ENCODE peak calls at places on chromosomes 2 and 18, in four cellular contexts. One of them, this sample, is unnamed.

GRCh38 chr2:101759162-101759561 is 61.7 kb downstream of the MAP4K4 start:
- DNase-seq in NCI-H2029: no peak
- DNase-seq in RWPE1: peak
- DNase-seq in GM13977: no peak
- DNase-seq in this sample: no peak

GRCh38 chr2:97935719-97936161 is 60.0 kb downstream of the TMEM131 start:
- DNase-seq in NCI-H2029: no peak
- DNase-seq in RWPE1: no peak
- DNase-seq in GM13977: no peak
- DNase-seq in this sample: no peak

GRCh38 chr2:207042155-207042554 is 102.8 kb downstream of the CPO start:
- DNase-seq in NCI-H2029: no peak
- DNase-seq in RWPE1: no peak
- DNase-seq in GM13977: no peak
- DNase-seq in this sample: no peak

GRCh38 chr2:9702604-9703084 is 71.8 kb upstream of the YWHAQ start:
- DNase-seq in NCI-H2029: no peak
- DNase-seq in RWPE1: no peak
- DNase-seq in GM13977: no peak
- DNase-seq in this sample: no peak

GRCh38 chr2:26615336-26616031 is 25.7 kb downstream of the CIB4 start:
- DNase-seq in NCI-H2029: no peak
- DNase-seq in RWPE1: no peak
- DNase-seq in GM13977: no peak
- DNase-seq in this sample: no peak

GRCh38 chr2:148994341-148994740 is 44.2 kb upstream of the LYPD6B start:
- DNase-seq in NCI-H2029: peak
- DNase-seq in RWPE1: no peak
- DNase-seq in GM13977: no peak
- DNase-seq in this sample: no peak

GRCh38 chr2:122034797-122035196 is 279.3 kb downstream of the TSN start:
- DNase-seq in NCI-H2029: no peak
- DNase-seq in RWPE1: no peak
- DNase-seq in GM13977: no peak
- DNase-seq in this sample: no peak

GRCh38 chr2:26245231-26245732 is 543 bp downstream of the HADHB start:
- DNase-seq in NCI-H2029: no peak
- DNase-seq in RWPE1: peak
- DNase-seq in GM13977: peak
- DNase-seq in this sample: no peak

GRCh38 chr2:78264130-78264529 is 742.0 kb upstream of the LRRTM4 start:
- DNase-seq in NCI-H2029: no peak
- DNase-seq in RWPE1: no peak
- DNase-seq in GM13977: no peak
- DNase-seq in this sample: no peak

GRCh38 chr18:76462326-76462694 is 32.7 kb downstream of the ZNF516 start:
- DNase-seq in NCI-H2029: no peak
- DNase-seq in RWPE1: no peak
- DNase-seq in GM13977: no peak
- DNase-seq in this sample: no peak

GRCh38 chr2:216012133-216012829 is 1.1 kb downstream of the MREG start:
- DNase-seq in NCI-H2029: no peak
- DNase-seq in RWPE1: peak
- DNase-seq in GM13977: no peak
- DNase-seq in this sample: no peak

GRCh38 chr2:193521523-193521922 is 1326.8 kb upstream of the TMEFF2 start:
- DNase-seq in NCI-H2029: no peak
- DNase-seq in RWPE1: no peak
- DNase-seq in GM13977: no peak
- DNase-seq in this sample: no peak

GRCh38 chr2:213004197-213004821 is 147.1 kb downstream of the IKZF2 start:
- DNase-seq in NCI-H2029: no peak
- DNase-seq in RWPE1: no peak
- DNase-seq in GM13977: no peak
- DNase-seq in this sample: no peak

GRCh38 chr2:203623616-203624015 is 82.8 kb upstream of the CD28 start:
- DNase-seq in NCI-H2029: peak
- DNase-seq in RWPE1: no peak
- DNase-seq in GM13977: no peak
- DNase-seq in this sample: no peak

GRCh38 chr2:227671170-227671887 is 4.7 kb downstream of the SCYGR5 start:
- DNase-seq in NCI-H2029: no peak
- DNase-seq in RWPE1: no peak
- DNase-seq in GM13977: no peak
- DNase-seq in this sample: no peak

GRCh38 chr2:151361674-151362380 is 4.4 kb downstream of the TNFAIP6 start:
- DNase-seq in NCI-H2029: no peak
- DNase-seq in RWPE1: no peak
- DNase-seq in GM13977: no peak
- DNase-seq in this sample: no peak

GRCh38 chr2:227818569-227819397 is 5.1 kb downstream of the CCL20 start:
- DNase-seq in NCI-H2029: no peak
- DNase-seq in RWPE1: peak
- DNase-seq in GM13977: no peak
- DNase-seq in this sample: no peak

GRCh38 chr2:233438573-233439147 is 84.4 kb downstream of the DGKD start:
- DNase-seq in NCI-H2029: no peak
- DNase-seq in RWPE1: no peak
- DNase-seq in GM13977: no peak
- DNase-seq in this sample: no peak

GRCh38 chr2:20225294-20226151 is 593 bp upstream of the SDC1 start:
- DNase-seq in NCI-H2029: no peak
- DNase-seq in RWPE1: no peak
- DNase-seq in GM13977: peak
- DNase-seq in this sample: peak

GRCh38 chr2:28403388-28403956 is 10.8 kb downstream of the FOSL2 start:
- DNase-seq in NCI-H2029: no peak
- DNase-seq in RWPE1: no peak
- DNase-seq in GM13977: no peak
- DNase-seq in this sample: no peak

GRCh38 chr2:105797298-105797819 is 52.6 kb downstream of the NCK2 start:
- DNase-seq in NCI-H2029: no peak
- DNase-seq in RWPE1: no peak
- DNase-seq in GM13977: no peak
- DNase-seq in this sample: no peak

GRCh38 chr2:71787476-71788185 is 334.3 kb downstream of the DYSF start:
- DNase-seq in NCI-H2029: no peak
- DNase-seq in RWPE1: no peak
- DNase-seq in GM13977: no peak
- DNase-seq in this sample: no peak

GRCh38 chr2:199370150-199370780 is 87.5 kb downstream of the SATB2 start:
- DNase-seq in NCI-H2029: no peak
- DNase-seq in RWPE1: no peak
- DNase-seq in GM13977: no peak
- DNase-seq in this sample: no peak

This sample was measured in NCI-H2107.